ENCODE peak calls at places on chromosomes 7 and 10, in six cellular contexts. One of them, this sample, is unnamed.

GRCh38 chr7:105794741-105795729 is 81.4 kb downstream of the ATXN7L1 start:
- DNase-seq in Peyer's patch: no peak
- DNase-seq in cardiac muscle cell: no peak
- DNase-seq in K562: no peak
- DNase-seq in spleen: no peak
- DNase-seq in testis: peak; percentile 76
- DNase-seq in this sample: no peak

GRCh38 chr7:885893-886625 is 9.7 kb downstream of the GET4 start:
- DNase-seq in Peyer's patch: no peak
- DNase-seq in cardiac muscle cell: no peak
- DNase-seq in K562: no peak
- DNase-seq in spleen: peak; percentile 65
- DNase-seq in testis: no peak
- DNase-seq in this sample: no peak

GRCh38 chr7:11833431-11833830 is 1.4 kb upstream of the THSD7A start:
- DNase-seq in Peyer's patch: no peak
- DNase-seq in cardiac muscle cell: no peak
- DNase-seq in K562: no peak
- DNase-seq in spleen: no peak
- DNase-seq in testis: no peak
- DNase-seq in this sample: no peak

GRCh38 chr10:70265032-70265689 is 18.6 kb downstream of the NPFFR1 start:
- DNase-seq in Peyer's patch: no peak
- DNase-seq in cardiac muscle cell: peak; percentile 62
- DNase-seq in K562: peak; percentile 61
- DNase-seq in spleen: no peak
- DNase-seq in testis: no peak
- DNase-seq in this sample: no peak

GRCh38 chr7:54390565-54390964 is 151.6 kb upstream of the VSTM2A start:
- DNase-seq in Peyer's patch: no peak
- DNase-seq in cardiac muscle cell: no peak
- DNase-seq in K562: no peak
- DNase-seq in spleen: no peak
- DNase-seq in testis: no peak
- DNase-seq in this sample: no peak

GRCh38 chr7:107446531-107446930 is 23.3 kb upstream of the GPR22 start:
- DNase-seq in Peyer's patch: no peak
- DNase-seq in cardiac muscle cell: no peak
- DNase-seq in K562: no peak
- DNase-seq in spleen: no peak
- DNase-seq in testis: no peak
- DNase-seq in this sample: no peak

GRCh38 chr7:30880941-30881340 is 30.7 kb upstream of the AQP1 start:
- DNase-seq in Peyer's patch: no peak
- DNase-seq in cardiac muscle cell: no peak
- DNase-seq in K562: no peak
- DNase-seq in spleen: no peak
- DNase-seq in testis: no peak
- DNase-seq in this sample: no peak

GRCh38 chr10:72106896-72107295 is 18.5 kb upstream of the SPOCK2 start:
- DNase-seq in Peyer's patch: no peak
- DNase-seq in cardiac muscle cell: no peak
- DNase-seq in K562: no peak
- DNase-seq in spleen: no peak
- DNase-seq in testis: no peak
- DNase-seq in this sample: no peak

GRCh38 chr10:128950159-128950956 is 516.7 kb upstream of the MGMT start:
- DNase-seq in Peyer's patch: no peak
- DNase-seq in cardiac muscle cell: no peak
- DNase-seq in K562: no peak
- DNase-seq in spleen: no peak
- DNase-seq in testis: no peak
- DNase-seq in this sample: no peak

GRCh38 chr10:117535045-117535751 is 7.3 kb upstream of the EMX2 start:
- DNase-seq in Peyer's patch: peak; percentile 45
- DNase-seq in cardiac muscle cell: no peak
- DNase-seq in K562: no peak
- DNase-seq in spleen: no peak
- DNase-seq in testis: no peak
- DNase-seq in this sample: no peak

GRCh38 chr10:95382174-95382573 is 91.4 kb upstream of the PDLIM1 start:
- DNase-seq in Peyer's patch: no peak
- DNase-seq in cardiac muscle cell: no peak
- DNase-seq in K562: no peak
- DNase-seq in spleen: no peak
- DNase-seq in testis: no peak
- DNase-seq in this sample: no peak

GRCh38 chr7:33853361-33854062 is 51.8 kb upstream of the BMPER start:
- DNase-seq in Peyer's patch: no peak
- DNase-seq in cardiac muscle cell: no peak
- DNase-seq in K562: no peak
- DNase-seq in spleen: no peak
- DNase-seq in testis: no peak
- DNase-seq in this sample: no peak

GRCh38 chr7:127891854-127892438 is 139.3 kb downstream of the LRRC4 start:
- DNase-seq in Peyer's patch: no peak
- DNase-seq in cardiac muscle cell: no peak
- DNase-seq in K562: no peak
- DNase-seq in spleen: no peak
- DNase-seq in testis: no peak
- DNase-seq in this sample: no peak

GRCh38 chr10:26733750-26734568 is 36.5 kb downstream of the PDSS1 start:
- DNase-seq in Peyer's patch: peak; percentile 79
- DNase-seq in cardiac muscle cell: no peak
- DNase-seq in K562: no peak
- DNase-seq in spleen: no peak
- DNase-seq in testis: no peak
- DNase-seq in this sample: no peak

GRCh38 chr10:93068411-93069244 is 5.1 kb upstream of the CYP26A1 start:
- DNase-seq in Peyer's patch: no peak
- DNase-seq in cardiac muscle cell: peak; percentile 63
- DNase-seq in K562: no peak
- DNase-seq in spleen: no peak
- DNase-seq in testis: no peak
- DNase-seq in this sample: no peak

GRCh38 chr10:91758303-91759146 is 39.7 kb upstream of the TNKS2 start:
- DNase-seq in Peyer's patch: no peak
- DNase-seq in cardiac muscle cell: peak; percentile 70
- DNase-seq in K562: peak; percentile 38
- DNase-seq in spleen: no peak
- DNase-seq in testis: no peak
- DNase-seq in this sample: peak; percentile 69

GRCh38 chr10:69636626-69637550 is 6.8 kb downstream of the FAM241B start:
- DNase-seq in Peyer's patch: no peak
- DNase-seq in cardiac muscle cell: no peak
- DNase-seq in K562: no peak
- DNase-seq in spleen: peak; percentile 71
- DNase-seq in testis: peak; percentile 53
- DNase-seq in this sample: no peak

GRCh38 chr10:115861864-115862263 is 411.1 kb downstream of the GFRA1 start:
- DNase-seq in Peyer's patch: no peak
- DNase-seq in cardiac muscle cell: no peak
- DNase-seq in K562: no peak
- DNase-seq in spleen: no peak
- DNase-seq in testis: no peak
- DNase-seq in this sample: no peak

GRCh38 chr10:62019685-62020361 is 118.3 kb downstream of the ARID5B start:
- DNase-seq in Peyer's patch: no peak
- DNase-seq in cardiac muscle cell: no peak
- DNase-seq in K562: no peak
- DNase-seq in spleen: no peak
- DNase-seq in testis: no peak
- DNase-seq in this sample: no peak

GRCh38 chr7:55571534-55572377 is 546 bp downstream of the VOPP1 start:
- DNase-seq in Peyer's patch: peak; percentile 79
- DNase-seq in cardiac muscle cell: peak; percentile 58
- DNase-seq in K562: peak; percentile 72
- DNase-seq in spleen: peak; percentile 93
- DNase-seq in testis: peak; percentile 54
- DNase-seq in this sample: peak; percentile 78

GRCh38 chr7:155380986-155381851 is 76.7 kb upstream of the EN2 start:
- DNase-seq in Peyer's patch: no peak
- DNase-seq in cardiac muscle cell: no peak
- DNase-seq in K562: no peak
- DNase-seq in spleen: peak; percentile 64
- DNase-seq in testis: no peak
- DNase-seq in this sample: no peak

GRCh38 chr10:119246862-119247549 is 39.6 kb downstream of the GRK5 start:
- DNase-seq in Peyer's patch: no peak
- DNase-seq in cardiac muscle cell: no peak
- DNase-seq in K562: no peak
- DNase-seq in spleen: peak; percentile 18
- DNase-seq in testis: no peak
- DNase-seq in this sample: no peak

GRCh38 chr10:17888189-17888588 is 63.5 kb upstream of the SLC39A12 start:
- DNase-seq in Peyer's patch: no peak
- DNase-seq in cardiac muscle cell: no peak
- DNase-seq in K562: no peak
- DNase-seq in spleen: no peak
- DNase-seq in testis: no peak
- DNase-seq in this sample: no peak

GRCh38 chr7:97218767-97219166 is 101.3 kb downstream of the SDHAF3 start:
- DNase-seq in Peyer's patch: no peak
- DNase-seq in cardiac muscle cell: no peak
- DNase-seq in K562: no peak
- DNase-seq in spleen: no peak
- DNase-seq in testis: no peak
- DNase-seq in this sample: no peak

GRCh38 chr7:101854084-101854865 is 36.8 kb downstream of the CUX1 start:
- DNase-seq in Peyer's patch: no peak
- DNase-seq in cardiac muscle cell: no peak
- DNase-seq in K562: no peak
- DNase-seq in spleen: no peak
- DNase-seq in testis: no peak
- DNase-seq in this sample: no peak

GRCh38 chr10:106608101-106608500 is 556.4 kb downstream of the SORCS1 start:
- DNase-seq in Peyer's patch: no peak
- DNase-seq in cardiac muscle cell: no peak
- DNase-seq in K562: no peak
- DNase-seq in spleen: no peak
- DNase-seq in testis: no peak
- DNase-seq in this sample: no peak

GRCh38 chr10:77431209-77431611 is 206.4 kb downstream of the KCNMA1 start:
- DNase-seq in Peyer's patch: no peak
- DNase-seq in cardiac muscle cell: no peak
- DNase-seq in K562: no peak
- DNase-seq in spleen: no peak
- DNase-seq in testis: no peak
- DNase-seq in this sample: no peak
- H3K4me1 ChIP-seq in Peyer's patch: no peaks in the 10 kb centered on the region
- H3K4me1 ChIP-seq in cardiac muscle cell: no peaks in the 10 kb centered on the region
- H3K4me1 ChIP-seq in K562: no peaks in the 10 kb centered on the region
- H3K4me1 ChIP-seq in spleen: no peaks in the 10 kb centered on the region
- H3K4me1 ChIP-seq in testis: no peaks in the 10 kb centered on the region
- H3K4me1 ChIP-seq in this sample: no peaks in the 10 kb centered on the region

GRCh38 chr10:79139124-79139835 is 70.5 kb downstream of the ZMIZ1 start:
- DNase-seq in Peyer's patch: no peak
- DNase-seq in cardiac muscle cell: peak; percentile 93
- DNase-seq in K562: peak; percentile 73
- DNase-seq in spleen: no peak
- DNase-seq in testis: peak; percentile 53
- DNase-seq in this sample: no peak
- H3K4me1 ChIP-seq in Peyer's patch: peaks cover 6% of the 10 kb centered on the region
- H3K4me1 ChIP-seq in cardiac muscle cell: peaks cover 89% of the 10 kb centered on the region
- H3K4me1 ChIP-seq in K562: peaks cover 53% of the 10 kb centered on the region
- H3K4me1 ChIP-seq in spleen: peaks cover 100% of the 10 kb centered on the region
- H3K4me1 ChIP-seq in testis: peaks cover 44% of the 10 kb centered on the region
- H3K4me1 ChIP-seq in this sample: peaks cover 28% of the 10 kb centered on the region

GRCh38 chr7:44536090-44536489 is 5.0 kb downstream of the NPC1L1 start:
- DNase-seq in Peyer's patch: no peak
- DNase-seq in cardiac muscle cell: no peak
- DNase-seq in K562: no peak
- DNase-seq in spleen: peak; percentile 39
- DNase-seq in testis: no peak
- DNase-seq in this sample: no peak

GRCh38 chr7:44535348-44536064 is 5.6 kb downstream of the NPC1L1 start:
- DNase-seq in Peyer's patch: no peak
- DNase-seq in cardiac muscle cell: no peak
- DNase-seq in K562: no peak
- DNase-seq in spleen: peak; percentile 62
- DNase-seq in testis: no peak
- DNase-seq in this sample: no peak

GRCh38 chr7:44534501-44534900 is 6.6 kb downstream of the NPC1L1 start:
- DNase-seq in Peyer's patch: peak; percentile 51
- DNase-seq in cardiac muscle cell: peak; percentile 73
- DNase-seq in K562: peak; percentile 80
- DNase-seq in spleen: no peak
- DNase-seq in testis: no peak
- DNase-seq in this sample: peak; percentile 23

GRCh38 chr7:44533301-44534055 is 7.7 kb downstream of the NPC1L1 start:
- DNase-seq in Peyer's patch: no peak
- DNase-seq in cardiac muscle cell: no peak
- DNase-seq in K562: no peak
- DNase-seq in spleen: no peak
- DNase-seq in testis: no peak
- DNase-seq in this sample: no peak

DNA sequence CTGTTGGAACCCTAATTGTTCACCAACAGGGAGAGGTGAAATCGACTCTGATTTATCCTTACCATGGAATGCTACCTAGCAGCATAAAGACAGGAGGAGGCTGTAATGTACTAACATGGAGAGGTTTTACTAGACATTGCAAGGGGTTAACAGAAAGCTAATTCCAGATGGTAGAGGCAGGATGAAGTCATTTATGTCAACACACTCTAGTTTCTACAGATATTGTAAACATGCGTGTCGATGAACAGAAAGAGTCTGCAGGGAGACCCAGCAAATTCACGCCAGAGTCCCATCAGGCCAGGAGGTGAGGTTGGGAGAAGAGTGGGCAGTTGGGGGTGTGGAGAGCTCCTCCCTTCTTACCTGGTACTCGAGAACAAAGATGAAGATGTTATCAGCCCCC is 7.0 kb downstream of the NPC1L1 start:
- DNase-seq in Peyer's patch: no peak
- DNase-seq in cardiac muscle cell: no peak
- DNase-seq in K562: no peak
- DNase-seq in spleen: no peak
- DNase-seq in testis: no peak
- DNase-seq in this sample: no peak
- H3K4me1 ChIP-seq in Peyer's patch: no peaks in the 10 kb centered on the region
- H3K4me1 ChIP-seq in cardiac muscle cell: no peaks in the 10 kb centered on the region
- H3K4me1 ChIP-seq in K562: no peaks in the 10 kb centered on the region
- H3K4me1 ChIP-seq in spleen: no peaks in the 10 kb centered on the region
- H3K4me1 ChIP-seq in testis: no peaks in the 10 kb centered on the region
- H3K4me1 ChIP-seq in this sample: no peaks in the 10 kb centered on the region

DNA sequence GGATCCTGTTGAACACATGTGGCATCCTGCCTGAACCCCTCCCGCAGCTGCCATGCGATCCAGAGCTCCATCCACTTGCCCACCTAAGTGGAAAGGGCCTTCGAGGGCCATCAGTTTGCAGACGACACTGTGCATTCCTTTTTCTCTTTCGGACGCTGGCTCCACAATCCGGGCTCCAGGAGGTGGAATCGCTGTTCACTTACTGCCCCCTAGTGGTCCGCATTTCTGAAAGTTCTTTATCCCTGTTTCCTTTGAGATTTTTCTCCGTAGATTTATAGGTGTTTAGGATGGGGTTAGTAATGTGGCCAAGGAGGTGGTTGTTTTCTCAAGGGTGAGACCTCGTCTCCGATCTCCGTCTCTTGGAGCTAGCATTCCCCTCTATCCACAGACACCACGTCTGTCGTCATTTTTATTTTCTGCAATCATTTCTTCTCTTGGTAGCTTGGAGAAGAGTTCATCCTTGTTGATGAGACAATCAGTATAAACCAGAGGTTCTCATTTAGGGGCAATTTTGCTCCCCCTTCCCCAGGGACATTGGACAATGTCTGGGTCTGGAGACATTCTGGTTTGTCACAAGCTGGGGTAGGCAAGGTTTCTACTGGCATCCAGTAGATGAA is 204.6 kb downstream of the ARHGAP21 start:
- DNase-seq in Peyer's patch: peak; percentile 58
- DNase-seq in cardiac muscle cell: peak; percentile 84
- DNase-seq in K562: peak; percentile 77
- DNase-seq in spleen: no peak
- DNase-seq in testis: peak; percentile 86
- DNase-seq in this sample: no peak
- H3K4me1 ChIP-seq in Peyer's patch: no peaks in the 10 kb centered on the region
- H3K4me1 ChIP-seq in cardiac muscle cell: no peaks in the 10 kb centered on the region
- H3K4me1 ChIP-seq in K562: no peaks in the 10 kb centered on the region
- H3K4me1 ChIP-seq in spleen: peaks cover 7% of the 10 kb centered on the region
- H3K4me1 ChIP-seq in testis: peaks cover 8% of the 10 kb centered on the region
- H3K4me1 ChIP-seq in this sample: no peaks in the 10 kb centered on the region